ENCODE peak calls at places on chromosomes 4 and X, in nine cellular contexts. O is activated CD8-positive, alpha-beta memory T cell treated with anti-CD3 and anti-CD28 coated beads for 4 hours; J is GM04503; C is AG04450; G is small intestine; X is T-helper 1 cell; M is breast epithelium; F is psoas muscle; A is HFF-Myc. L is an unnamed sample.

GRCh38 chr4:38740303-38740702 is 42.5 kb downstream of the TLR10 start:
- DNase-seq in M (no peak), A (no peak), F (no peak), X (no peak), C (no peak), G (no peak), J (no peak), O (no peak), L (no peak)

GRCh38 chr4:152090543-152090942 is 329.7 kb upstream of the GATB start:
- DNase-seq in F (no peak), M (no peak), X (no peak), C (no peak), O (no peak), G (no peak), J (no peak), A (no peak), L (no peak)

GRCh38 chr4:119000400-119000799 is 111.7 kb downstream of the SYNPO2 start:
- DNase-seq in X (no peak), J (no peak), F (peak; percentile 62), M (no peak), C (no peak), G (no peak), O (no peak), A (no peak), L (no peak)

GRCh38 chrX:68918202-68918601 is 89.4 kb downstream of the EFNB1 start:
- DNase-seq in M (no peak), C (no peak), X (no peak), F (no peak), A (no peak), G (no peak), O (no peak), J (no peak), L (no peak)

GRCh38 chr4:166012129-166013078 is 139.4 kb downstream of the TLL1 start:
- DNase-seq in M (no peak), G (peak; percentile 37), J (no peak), A (no peak), X (no peak), O (no peak), F (no peak), C (no peak), L (no peak)

GRCh38 chr4:186192068-186192751 is 843 bp downstream of the CYP4V2 start:
- DNase-seq in O (no peak), J (no peak), X (no peak), G (peak; percentile 76), A (no peak), M (no peak), F (peak; percentile 54), C (no peak), L (no peak)

GRCh38 chrX:132442674-132443073 is 46.2 kb downstream of the MBNL3 start:
- DNase-seq in C (no peak), X (no peak), J (no peak), O (no peak), M (no peak), F (no peak), G (no peak), A (no peak), L (no peak)

GRCh38 chrX:22952011-22952410 is 47.7 kb upstream of the DDX53 start:
- DNase-seq in C (no peak), M (no peak), X (no peak), O (no peak), G (no peak), A (no peak), F (no peak), J (no peak), L (no peak)

GRCh38 chrX:23901805-23902204 is 5.9 kb downstream of the APOO start:
- DNase-seq in J (no peak), O (no peak), A (no peak), M (no peak), X (no peak), F (no peak), C (peak; percentile 49), G (peak; percentile 81), L (no peak)

GRCh38 chr4:165096776-165097175 is 15.9 kb downstream of the TMEM192 start:
- DNase-seq in M (no peak), G (no peak), C (no peak), A (no peak), F (no peak), X (no peak), O (no peak), J (no peak), L (no peak)

GRCh38 chrX:107290019-107290418 is 83.6 kb downstream of the DNAAF6 start:
- DNase-seq in O (no peak), C (no peak), M (no peak), A (no peak), F (no peak), J (no peak), G (no peak), X (no peak), L (no peak)

GRCh38 chr4:53014368-53014767 is 152.3 kb downstream of the RASL11B start:
- DNase-seq in J (no peak), A (no peak), G (no peak), F (no peak), M (no peak), C (no peak), X (no peak), O (no peak), L (no peak)

GRCh38 chr4:76256032-76256431 is 4.5 kb downstream of the FAM47E start:
- DNase-seq in C (no peak), M (no peak), G (no peak), F (no peak), O (no peak), J (no peak), A (no peak), X (no peak), L (no peak)

GRCh38 chr4:47784222-47784621 is 53.6 kb downstream of the CORIN start:
- DNase-seq in J (no peak), M (no peak), G (no peak), F (no peak), A (no peak), C (no peak), X (no peak), O (no peak), L (no peak)

GRCh38 chrX:124462931-124463330 is 116.6 kb downstream of the SH2D1A start:
- DNase-seq in C (no peak), O (no peak), A (no peak), X (no peak), G (no peak), F (no peak), M (no peak), J (no peak), L (no peak)

GRCh38 chrX:9466115-9466495 is 1.2 kb downstream of the TBL1X start:
- DNase-seq in O (no peak), X (no peak), J (no peak), M (no peak), G (no peak), C (no peak), F (peak; percentile 70), A (no peak), L (peak; percentile 78)

GRCh38 chr4:138789796-138790195 is 225.8 kb upstream of the NOCT start:
- DNase-seq in C (no peak), J (no peak), X (no peak), A (no peak), O (no peak), F (no peak), M (no peak), G (no peak), L (no peak)

GRCh38 chr4:26936284-26937065 is 75.8 kb downstream of the STIM2 start:
- DNase-seq in X (no peak), M (no peak), F (no peak), J (no peak), O (no peak), A (no peak), G (peak; percentile 74), C (no peak), L (no peak)

GRCh38 chr4:1170805-1171305 is 1.5 kb downstream of the SPON2 start:
- DNase-seq in F (peak; percentile 67), C (no peak), G (no peak), X (no peak), J (no peak), A (no peak), O (no peak), M (no peak), L (no peak)

GRCh38 chrX:72568406-72569092 is 4.1 kb downstream of the HDAC8 start:
- DNase-seq in O (no peak), C (no peak), G (no peak), F (no peak), M (no peak), J (no peak), A (no peak), X (no peak), L (no peak)

GRCh38 chrX:68894513-68895338 is 65.9 kb downstream of the EFNB1 start:
- DNase-seq in O (no peak), A (no peak), F (peak; percentile 79), J (no peak), M (peak; percentile 53), C (no peak), G (peak; percentile 72), X (no peak), L (no peak)

GRCh38 chr4:158870282-158871049 is 101.6 kb downstream of the FNIP2 start:
- DNase-seq in J (no peak), G (no peak), X (no peak), O (no peak), F (no peak), M (no peak), A (no peak), C (no peak), L (no peak)

GRCh38 chr4:48604527-48604926 is 114.5 kb downstream of the ZAR1 start:
- DNase-seq in O (no peak), X (no peak), M (no peak), G (peak; percentile 62), F (no peak), A (no peak), J (no peak), C (no peak), L (no peak)

GRCh38 chr4:154822775-154823174 is 41.7 kb downstream of the RBM46 start:
- DNase-seq in M (no peak), J (peak; percentile 59), A (peak; percentile 52), X (no peak), G (no peak), F (no peak), C (peak; percentile 32), O (no peak), L (no peak)

GRCh38 chr4:88938138-88938537 is 118.8 kb downstream of the FAM13A start:
- DNase-seq in M (no peak), C (peak; percentile 84), J (peak; percentile 83), G (no peak), X (no peak), A (peak; percentile 35), O (no peak), F (no peak), L (no peak)

L was measured in suprapubic skin.